ENCODE peak calls at places on chromosomes 11 and 22, in four cellular contexts. F, O, J and Q are unnamed samples.

GRCh38 chr11:74723511-74723910 is 7.7 kb downstream of the CHRDL2 start:
- DNase-seq in J (no peak), F (no peak), O (no peak), Q (no peak)

GRCh38 chr22:43481528-43482309 is 69.9 kb downstream of the MPPED1 start:
- DNase-seq in J (no peak), F (no peak), O (no peak), Q (no peak)

GRCh38 chr22:42444060-42444904 is 12.1 kb upstream of the NFAM1 start:
- DNase-seq in O (peak; percentile 87), F (peak; percentile 74), J (peak; percentile 82), Q (peak; percentile 84)

GRCh38 chr11:45182902-45183301 is 36.5 kb downstream of the PRDM11 start:
- DNase-seq in O (peak; percentile 63), F (no peak), J (no peak), Q (no peak)

GRCh38 chr11:101082813-101083212 is 46.8 kb downstream of the PGR start:
- DNase-seq in O (no peak), J (no peak), F (no peak), Q (no peak)

GRCh38 chr11:117183724-117184349 is 5.3 kb downstream of the SIDT2 start:
- DNase-seq in J (no peak), O (no peak), F (no peak), Q (no peak)

GRCh38 chr11:112795142-112795815 is 165.9 kb upstream of the NCAM1 start:
- DNase-seq in F (no peak), O (peak; percentile 76), J (no peak), Q (no peak)

GRCh38 chr22:21972293-21972779 is 10.3 kb downstream of the TOP3B start:
- DNase-seq in F (no peak), O (peak; percentile 60), J (peak; percentile 18), Q (no peak)

GRCh38 chr22:20430641-20431519 is 6.7 kb downstream of the SCARF2 start:
- DNase-seq in J (peak; percentile 29), F (no peak), O (peak; percentile 75), Q (peak; percentile 44)

GRCh38 chr11:102891736-102892135 is 17.0 kb upstream of the MMP12 start:
- DNase-seq in O (peak; percentile 49), F (no peak), J (no peak), Q (no peak)

GRCh38 chr11:26946209-26946828 is 47.6 kb upstream of the FIBIN start:
- DNase-seq in J (no peak), O (peak; percentile 78), F (no peak), Q (no peak)

GRCh38 chr22:45290410-45290936 is 5.7 kb downstream of the UPK3A start:
- DNase-seq in O (peak; percentile 88), J (no peak), F (peak; percentile 39), Q (no peak)

GRCh38 chr11:130516868-130517505 is 68.5 kb downstream of the ADAMTS15 start:
- DNase-seq in O (no peak), J (no peak), F (no peak), Q (no peak)

GRCh38 chr11:69948256-69949141 is 129.3 kb upstream of the FGF3 start:
- DNase-seq in F (no peak), J (no peak), O (peak; percentile 69), Q (peak; percentile 10)

GRCh38 chr22:46105494-46106278 is 44.6 kb upstream of the PPARA start:
- DNase-seq in J (no peak), F (no peak), O (peak; percentile 85), Q (no peak)

GRCh38 chr11:73348838-73349237 is 27.4 kb upstream of the RELT start:
- DNase-seq in J (no peak), O (no peak), F (no peak), Q (no peak)
- H3K27ac ChIP-seq in J (no peak overlapping the region), O (no peak overlapping the region), F (no peak overlapping the region), Q (no peak overlapping the region)

GRCh38 chr11:67429038-67429668 is 859 bp downstream of the RPS6KB2 start:
- DNase-seq in O (peak; percentile 43), F (no peak), J (no peak), Q (no peak)
- H3K27ac ChIP-seq in O (peak overlapping the region; percentile 55), F (no peak overlapping the region), J (peak overlapping the region; percentile 89), Q (peak overlapping the region; percentile 94)

GRCh38 chr11:72070486-72070885 is 9.9 kb downstream of the NUMA1 start:
- DNase-seq in F (no peak), J (no peak), O (no peak), Q (no peak)
- H3K27ac ChIP-seq in F (peak overlapping the region; percentile 62), J (no peak overlapping the region), O (peak overlapping the region; percentile 95), Q (no peak overlapping the region)

GRCh38 chr11:86152006-86152862 is 83.3 kb upstream of the PICALM start:
- DNase-seq in J (no peak), O (peak; percentile 72), F (no peak), Q (no peak)

GRCh38 chr11:86150826-86151187 is 81.9 kb upstream of the PICALM start:
- DNase-seq in J (no peak), O (peak; percentile 22), F (no peak), Q (no peak)

GRCh38 chr11:86149813-86150212 is 80.9 kb upstream of the PICALM start:
- DNase-seq in J (no peak), F (no peak), O (no peak), Q (no peak)

GRCh38 chr11:86152901-86153300 is 84.0 kb upstream of the PICALM start:
- DNase-seq in O (peak; percentile 34), J (no peak), F (no peak), Q (no peak)

GRCh38 chr11:86151188-86152005 is 82.5 kb upstream of the PICALM start:
- DNase-seq in O (peak; percentile 58), F (no peak), J (no peak), Q (peak; percentile 47)
- H3K27ac ChIP-seq in O (peak overlapping the region; percentile 85), F (peak overlapping the region; percentile 41), J (no peak overlapping the region), Q (peak overlapping the region; percentile 66)

GRCh38 chr11:119729581-119730346 is 764 bp upstream of the NECTIN1 start:
- DNase-seq in F (peak; percentile 18), O (peak; percentile 72), J (no peak), Q (peak; percentile 79)

GRCh38 chr11:119728226-119728626 is 774 bp downstream of the NECTIN1 start:
- DNase-seq in J (no peak), O (peak; percentile 54), F (no peak), Q (no peak)

GRCh38 chr11:119728651-119729580 is at the start of gene NECTIN1:
- DNase-seq in J (peak; percentile 72), O (peak; percentile 94), F (peak; percentile 55), Q (peak; percentile 90)

GRCh38 chr11:119730347-119730613 is 1.3 kb upstream of the NECTIN1 start:
- DNase-seq in O (no peak), F (no peak), J (no peak), Q (no peak)

GRCh38 chr11:119730789-119731386 is 1.9 kb upstream of the NECTIN1 start:
- DNase-seq in O (no peak), F (no peak), J (no peak), Q (no peak)
- H3K27ac ChIP-seq in O (no peak overlapping the region), F (no peak overlapping the region), J (no peak overlapping the region), Q (no peak overlapping the region)

GRCh38 chr11:123182101-123182500 is 12.9 kb downstream of the CLMP start:
- DNase-seq in O (peak; percentile 28), J (no peak), F (no peak), Q (no peak)

GRCh38 chr11:123185326-123185725 is 9.7 kb downstream of the CLMP start:
- DNase-seq in F (no peak), J (no peak), O (no peak), Q (no peak)

GRCh38 chr11:123184531-123184930 is 10.5 kb downstream of the CLMP start:
- DNase-seq in J (no peak), O (peak; percentile 45), F (no peak), Q (no peak)

GRCh38 chr11:123181075-123181474 is 14.0 kb downstream of the CLMP start:
- DNase-seq in O (peak; percentile 61), J (no peak), F (no peak), Q (no peak)

GRCh38 chr11:123183391-123184099 is 11.5 kb downstream of the CLMP start:
- DNase-seq in O (peak; percentile 86), J (no peak), F (no peak), Q (no peak)
- H3K27ac ChIP-seq in O (peak overlapping the region; percentile 93), J (no peak overlapping the region), F (no peak overlapping the region), Q (no peak overlapping the region)

GRCh38 chr11:77299528-77299993 is 1.9 kb downstream of the GDPD4 start:
- DNase-seq in O (peak; percentile 19), J (no peak), F (no peak), Q (no peak)
- H3K27ac ChIP-seq in O (no peak overlapping the region), J (no peak overlapping the region), F (no peak overlapping the region), Q (no peak overlapping the region)